ENCODE peak calls at places on chromosomes 12 and 14, in nine cellular contexts. A, L, H, I, U, D, Q, F and K are unnamed samples. For H3K4me1, the result is how much of the 10 kb centered on the place peaks cover.

GRCh38 chr14:64764641-64765520 is 60.7 kb downstream of the PLEKHG3 start:
- DNase-seq in A (peak), L (peak), H (peak), I (peak), U (no peak), D (peak), Q (peak), F (peak), K (peak)

GRCh38 chr14:64114166-64114565 is 180.0 kb downstream of the ESR2 start:
- DNase-seq in A (no peak), L (no peak), H (no peak), I (no peak), U (no peak), D (no peak), Q (no peak), F (no peak), K (peak)

GRCh38 chr12:3882896-3883564 is 9.8 kb upstream of the PARP11 start:
- DNase-seq in A (no peak), L (no peak), H (no peak), I (no peak), U (peak), D (no peak), Q (no peak), F (no peak), K (no peak)

GRCh38 chr12:111072299-111072698 is 151.9 kb upstream of the MYL2 start:
- DNase-seq in A (no peak), L (no peak), H (no peak), I (no peak), U (no peak), D (no peak), Q (no peak), F (no peak), K (no peak)

GRCh38 chr14:49637534-49638078 is 2.6 kb upstream of the DNAAF2 start:
- DNase-seq in A (no peak), L (no peak), H (no peak), I (no peak), U (no peak), D (no peak), Q (no peak), F (no peak), K (no peak)

GRCh38 chr14:61753631-61754030 is 8.6 kb upstream of the SNAPC1 start:
- DNase-seq in A (no peak), L (no peak), H (no peak), I (no peak), U (no peak), D (no peak), Q (no peak), F (no peak), K (no peak)

GRCh38 chr14:50403433-50403832 is 6.8 kb upstream of the CDKL1 start:
- DNase-seq in A (no peak), L (no peak), H (no peak), I (no peak), U (no peak), D (no peak), Q (no peak), F (no peak), K (no peak)

GRCh38 chr14:102878970-102879460 is 43.4 kb upstream of the AMN start:
- DNase-seq in A (no peak), L (no peak), H (peak), I (no peak), U (no peak), D (no peak), Q (no peak), F (no peak), K (no peak)

GRCh38 chr12:127984386-127985055 is 282.4 kb upstream of the TMEM132C start:
- DNase-seq in A (no peak), L (no peak), H (no peak), I (no peak), U (no peak), D (no peak), Q (no peak), F (no peak), K (no peak)

GRCh38 chr14:50272498-50272897 is 39.5 kb downstream of the L2HGDH start:
- DNase-seq in A (no peak), L (no peak), H (no peak), I (no peak), U (no peak), D (no peak), Q (no peak), F (no peak), K (no peak)

GRCh38 chr14:76742961-76743360 is 18.3 kb upstream of the VASH1 start:
- DNase-seq in A (no peak), L (no peak), H (no peak), I (no peak), U (no peak), D (no peak), Q (no peak), F (no peak), K (no peak)

GRCh38 chr12:7555752-7556151 is 52.2 kb upstream of the CD163 start:
- DNase-seq in A (no peak), L (no peak), H (no peak), I (no peak), U (no peak), D (no peak), Q (no peak), F (peak), K (no peak)

GRCh38 chr12:111431772-111432171 is 26.0 kb downstream of the SH2B3 start:
- DNase-seq in A (no peak), L (no peak), H (no peak), I (no peak), U (no peak), D (no peak), Q (no peak), F (no peak), K (no peak)

GRCh38 chr12:121719926-121720414 is 7.4 kb downstream of the TMEM120B start:
- DNase-seq in A (no peak), L (no peak), H (no peak), I (peak), U (no peak), D (no peak), Q (no peak), F (no peak), K (no peak)

GRCh38 chr14:93317836-93318807 is 14.7 kb downstream of the BTBD7 start:
- DNase-seq in A (no peak), L (no peak), H (peak), I (no peak), U (no peak), D (no peak), Q (no peak), F (no peak), K (no peak)

GRCh38 chr12:27332407-27333310 is at the start of gene BMAL2:
- DNase-seq in A (peak), L (peak), H (peak), I (peak), U (no peak), D (peak), Q (no peak), F (peak), K (peak)

GRCh38 chr12:46964496-46965098 is 114.8 kb upstream of the PCED1B start:
- DNase-seq in A (no peak), L (no peak), H (no peak), I (no peak), U (no peak), D (no peak), Q (no peak), F (no peak), K (peak)

GRCh38 chr12:57370084-57370483 is 60.8 kb downstream of the R3HDM2 start:
- DNase-seq in A (no peak), L (no peak), H (no peak), I (no peak), U (no peak), D (no peak), Q (no peak), F (no peak), K (no peak)

GRCh38 chr12:133080619-133081407 is at the start of gene ZNF140:
- DNase-seq in A (peak), L (peak), H (peak), I (peak), U (peak), D (peak), Q (peak), F (peak), K (peak)

GRCh38 chr12:65184176-65184857 is 14.9 kb downstream of the LEMD3 start:
- DNase-seq in A (no peak), L (no peak), H (no peak), I (no peak), U (no peak), D (no peak), Q (no peak), F (no peak), K (no peak)

GRCh38 chr12:28318273-28318672 is 128.0 kb downstream of the CCDC91 start:
- DNase-seq in A (no peak), L (no peak), H (no peak), I (no peak), U (no peak), D (no peak), Q (no peak), F (no peak), K (no peak)

GRCh38 chr14:37992489-37992888 is 215.2 kb upstream of the SSTR1 start:
- DNase-seq in A (no peak), L (no peak), H (no peak), I (no peak), U (no peak), D (no peak), Q (no peak), F (no peak), K (no peak)

GRCh38 chr12:15797818-15798217 is 8.6 kb upstream of the EPS8 start:
- DNase-seq in A (no peak), L (no peak), H (no peak), I (no peak), U (no peak), D (no peak), Q (no peak), F (no peak), K (no peak)

GRCh38 chr14:71202881-71203280 is 295.6 kb downstream of the PCNX1 start:
- DNase-seq in A (no peak), L (no peak), H (no peak), I (no peak), U (no peak), D (no peak), Q (no peak), F (no peak), K (no peak)

GRCh38 chr12:58412466-58412865 is 471.1 kb downstream of the ATP23 start:
- DNase-seq in A (no peak), L (no peak), H (no peak), I (no peak), U (no peak), D (no peak), Q (no peak), F (no peak), K (peak)

GRCh38 chr12:112515868-112516267 is 97.1 kb downstream of the PTPN11 start:
- DNase-seq in A (no peak), L (no peak), H (no peak), I (no peak), U (no peak), D (no peak), Q (no peak), F (no peak), K (no peak)

GRCh38 chr14:37034410-37035285 is 137.8 kb downstream of the SLC25A21 start:
- DNase-seq in A (no peak), L (no peak), H (no peak), I (peak), U (no peak), D (no peak), Q (no peak), F (no peak), K (no peak)

GRCh38 chr12:94266796-94267529 is 118.6 kb downstream of the PLXNC1 start:
- DNase-seq in A (no peak), L (no peak), H (no peak), I (no peak), U (no peak), D (no peak), Q (no peak), F (no peak), K (no peak)

GRCh38 chr14:102262894-102263462 is 42.0 kb downstream of the MOK start:
- DNase-seq in A (no peak), L (no peak), H (no peak), I (no peak), U (no peak), D (no peak), Q (no peak), F (peak), K (no peak)

GRCh38 chr14:71705460-71705859 is 226.8 kb upstream of the RGS6 start:
- DNase-seq in A (no peak), L (no peak), H (no peak), I (no peak), U (no peak), D (no peak), Q (no peak), F (no peak), K (no peak)

GRCh38 chr14:75831971-75832370 is 149.8 kb downstream of the TGFB3 start:
- DNase-seq in A (no peak), L (no peak), H (no peak), I (peak), U (no peak), D (peak), Q (no peak), F (no peak), K (peak)

GRCh38 chr12:109738878-109739665 is 25.4 kb downstream of the FAM222A start:
- DNase-seq in A (peak), L (peak), H (no peak), I (peak), U (no peak), D (no peak), Q (no peak), F (no peak), K (peak)

GRCh38 chr12:452667-453210 is 7.0 kb upstream of the B4GALNT3 start:
- DNase-seq in A (peak), L (no peak), H (peak), I (no peak), U (no peak), D (peak), Q (no peak), F (peak), K (no peak)

GRCh38 chr14:95305940-95306339 is 13.8 kb downstream of the CLMN start:
- DNase-seq in A (no peak), L (no peak), H (no peak), I (no peak), U (no peak), D (no peak), Q (no peak), F (no peak), K (no peak)

GRCh38 chr14:68468437-68469207 is 324.2 kb downstream of the ZFP36L1 start:
- DNase-seq in A (no peak), L (no peak), H (no peak), I (no peak), U (peak), D (no peak), Q (no peak), F (no peak), K (no peak)

DNA sequence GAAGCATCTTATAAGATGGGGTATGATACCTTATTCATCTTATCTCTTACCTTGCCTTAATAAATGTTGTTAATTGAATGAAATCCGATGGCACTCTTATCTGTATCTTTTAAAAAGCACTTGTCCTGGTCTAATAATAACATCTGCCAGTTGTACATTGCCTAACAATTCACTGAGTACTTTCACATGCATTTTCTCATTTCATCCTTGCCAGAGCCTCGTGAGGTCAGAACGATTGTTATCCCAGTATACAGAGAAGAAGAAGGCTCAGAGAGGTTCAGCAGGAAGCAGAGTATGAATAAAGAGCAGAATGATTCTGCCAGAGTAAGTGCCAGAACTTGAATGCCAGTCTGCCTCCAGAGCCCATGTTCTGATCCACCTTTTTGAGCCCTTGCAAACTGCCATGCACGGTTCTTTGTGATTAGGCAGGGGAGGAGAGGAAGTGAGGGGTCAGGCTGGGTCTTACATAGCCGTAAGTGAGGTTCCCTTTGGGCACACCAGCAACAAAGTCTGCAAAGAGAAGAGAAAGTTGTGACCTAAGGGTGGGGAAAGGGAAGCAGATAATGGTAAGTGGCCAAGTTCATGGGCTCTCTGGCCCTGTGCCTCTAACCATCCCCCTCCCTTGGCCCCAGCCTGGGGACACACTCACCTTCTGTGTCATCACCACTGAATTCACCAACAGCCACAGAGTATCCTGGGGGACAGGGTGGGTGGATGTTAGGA is 11.7 kb downstream of the ITGA5 start:
- DNase-seq in A (no peak), L (no peak), H (no peak), I (no peak), U (no peak), D (no peak), Q (no peak), F (no peak), K (no peak)
- H3K4me1 ChIP-seq in A (under half), L (under half), H (under half), I (under half), U (under half), D (under half), Q (under half), F (under half), K (under half)

GRCh38 chr12:25121110-25121509 is 73.8 kb downstream of the DNAI7 start:
- DNase-seq in A (no peak), L (no peak), H (no peak), I (no peak), U (no peak), D (no peak), Q (no peak), F (no peak), K (no peak)

GRCh38 chr12:25119020-25119419 is 75.9 kb downstream of the DNAI7 start:
- DNase-seq in A (no peak), L (no peak), H (no peak), I (no peak), U (no peak), D (no peak), Q (no peak), F (no peak), K (no peak)

GRCh38 chr12:25110260-25110659 is 84.7 kb downstream of the DNAI7 start:
- DNase-seq in A (no peak), L (no peak), H (no peak), I (no peak), U (no peak), D (no peak), Q (no peak), F (no peak), K (no peak)

GRCh38 chr12:25115677-25116076 is 79.3 kb downstream of the DNAI7 start:
- DNase-seq in A (no peak), L (no peak), H (no peak), I (no peak), U (no peak), D (no peak), Q (no peak), F (no peak), K (no peak)
- H3K4me3 ChIP-seq in A (no peak), L (no peak), H (no peak), I (no peak), U (no peak), D (no peak), Q (no peak), F (no peak), K (no peak)

GRCh38 chr12:70242695-70243509 is at the start of gene CNOT2:
- DNase-seq in A (peak), L (peak), H (peak), I (peak), U (peak), D (peak), Q (peak), F (peak), K (peak)
- TF ChIP-seq POLR2A in A (no peak), L (peak), H (peak), I (no peak), U (no peak), D (peak), Q (peak), F (no peak), K (peak)

GRCh38 chr12:101823891-101824290 is 6.9 kb downstream of the GNPTAB start:
- DNase-seq in A (peak), L (no peak), H (peak), I (no peak), U (no peak), D (peak), Q (peak), F (peak), K (peak)

GRCh38 chr12:101828463-101829196 is 2.1 kb downstream of the GNPTAB start:
- DNase-seq in A (no peak), L (no peak), H (no peak), I (no peak), U (no peak), D (no peak), Q (peak), F (no peak), K (no peak)

GRCh38 chr12:101826766-101827368 is 3.9 kb downstream of the GNPTAB start:
- DNase-seq in A (no peak), L (no peak), H (no peak), I (no peak), U (no peak), D (no peak), Q (no peak), F (no peak), K (no peak)

GRCh38 chr12:101823039-101823438 is 7.7 kb downstream of the GNPTAB start:
- DNase-seq in A (no peak), L (no peak), H (no peak), I (no peak), U (no peak), D (no peak), Q (no peak), F (no peak), K (no peak)

GRCh38 chr12:101824831-101825230 is 5.9 kb downstream of the GNPTAB start:
- DNase-seq in A (no peak), L (no peak), H (no peak), I (no peak), U (no peak), D (no peak), Q (no peak), F (no peak), K (no peak)
- H3K4me1 ChIP-seq in A (under half), L (under half), H (under half), I (under half), U (under half), D (under half), Q (under half), F (under half), K (under half)

GRCh38 chr12:92362785-92363184 is 217.1 kb upstream of the BTG1 start:
- DNase-seq in A (no peak), L (no peak), H (no peak), I (no peak), U (no peak), D (no peak), Q (peak), F (no peak), K (no peak)

GRCh38 chr12:92362109-92362508 is 216.5 kb upstream of the BTG1 start:
- DNase-seq in A (no peak), L (no peak), H (no peak), I (no peak), U (no peak), D (no peak), Q (no peak), F (no peak), K (no peak)

GRCh38 chr12:92365836-92366235 is 220.2 kb upstream of the BTG1 start:
- DNase-seq in A (no peak), L (no peak), H (no peak), I (no peak), U (no peak), D (no peak), Q (no peak), F (no peak), K (no peak)

GRCh38 chr12:92365333-92365732 is 219.7 kb upstream of the BTG1 start:
- DNase-seq in A (no peak), L (no peak), H (no peak), I (no peak), U (no peak), D (no peak), Q (no peak), F (no peak), K (no peak)

DNA sequence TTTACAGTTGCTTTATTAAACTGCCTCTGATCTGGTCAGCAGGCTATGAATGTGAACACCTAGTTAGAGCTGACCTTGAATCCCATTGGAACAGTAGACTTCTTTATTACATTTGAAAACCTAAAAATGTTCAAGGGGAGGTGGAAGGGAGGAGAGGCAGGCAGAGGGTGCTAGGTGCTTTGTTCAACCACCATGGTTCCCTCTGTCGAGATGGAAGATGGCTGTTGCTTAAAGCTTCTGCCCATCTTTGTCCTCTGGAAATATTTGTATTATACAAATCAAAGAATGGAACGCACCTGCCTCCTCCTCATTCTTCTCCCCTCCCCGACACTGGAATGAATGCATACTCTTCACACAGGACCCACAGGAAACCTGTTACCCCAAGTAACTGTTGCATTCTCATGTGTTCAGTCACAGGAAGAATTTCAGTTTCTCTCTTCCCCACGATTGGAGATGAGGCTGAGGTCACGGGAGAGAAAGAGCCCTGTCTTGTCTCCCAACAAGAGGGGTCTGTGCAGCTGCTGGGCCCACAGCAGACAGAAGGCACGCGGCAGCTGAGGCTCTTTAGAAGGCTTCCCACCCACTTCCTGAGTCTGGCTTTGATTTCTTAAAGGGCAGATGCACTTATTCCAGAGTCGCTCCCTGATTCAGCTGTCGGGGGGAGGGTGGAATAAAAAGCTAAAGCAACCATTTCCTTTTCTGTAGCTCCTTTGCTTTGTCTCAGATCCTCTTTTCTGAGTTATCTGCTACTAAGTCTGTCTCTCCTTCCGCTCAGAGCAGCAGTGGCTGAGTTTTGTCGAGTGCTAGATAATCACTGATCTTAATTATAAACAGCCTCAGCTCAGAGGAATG is 217.9 kb upstream of the BTG1 start:
- DNase-seq in A (peak), L (peak), H (peak), I (peak), U (no peak), D (no peak), Q (peak), F (peak), K (peak)
- H3K4me3 ChIP-seq in A (peak), L (no peak), H (peak), I (peak), U (peak), D (peak), Q (peak), F (peak), K (no peak)

GRCh38 chr12:14257734-14258467 is 107.6 kb upstream of the ATF7IP start:
- DNase-seq in A (peak), L (peak), H (peak), I (peak), U (peak), D (peak), Q (peak), F (peak), K (peak)
- TF ChIP-seq POLR2A in A (no peak), L (peak), H (no peak), I (no peak), U (peak), D (no peak), Q (no peak), F (no peak), K (peak)